ENCODE peak calls at places on chromosomes 6 and 20, in eight cellular contexts. K, B, Y, R, J, Q, H and W are unnamed samples.

GRCh38 chr6:111573892-111574800 is 31.5 kb downstream of the TRAF3IP2 start:
- DNase-seq in K (peak), B (no peak), Y (peak), R (peak), J (no peak), Q (no peak), H (no peak), W (no peak)

GRCh38 chr20:833121-833449 is 430 bp upstream of the FAM110A start:
- DNase-seq in K (no peak), B (no peak), Y (no peak), R (no peak), J (no peak), Q (no peak), H (no peak), W (no peak)

GRCh38 chr20:40980106-40980827 is 48.4 kb upstream of the TOP1 start:
- DNase-seq in K (no peak), B (peak), Y (no peak), R (no peak), J (no peak), Q (no peak), H (peak), W (no peak)

GRCh38 chr6:148035763-148036390 is 306.8 kb upstream of the SASH1 start:
- DNase-seq in K (no peak), B (no peak), Y (no peak), R (no peak), J (no peak), Q (no peak), H (no peak), W (no peak)

GRCh38 chr6:98787401-98787800 is 47.0 kb upstream of the POU3F2 start:
- DNase-seq in K (no peak), B (no peak), Y (no peak), R (no peak), J (no peak), Q (no peak), H (no peak), W (no peak)

GRCh38 chr6:562052-562676 is 94.7 kb downstream of the HUS1B start:
- DNase-seq in K (no peak), B (no peak), Y (no peak), R (no peak), J (no peak), Q (no peak), H (no peak), W (no peak)

GRCh38 chr6:45892696-45893095 is 123.0 kb downstream of the CLIC5 start:
- DNase-seq in K (no peak), B (no peak), Y (no peak), R (no peak), J (no peak), Q (no peak), H (no peak), W (no peak)

GRCh38 chr6:147691436-147691835 is 182.9 kb downstream of the SAMD5 start:
- DNase-seq in K (no peak), B (no peak), Y (no peak), R (no peak), J (no peak), Q (no peak), H (no peak), W (no peak)

GRCh38 chr6:56595490-56596122 is 47.1 kb downstream of the DST start:
- DNase-seq in K (peak), B (no peak), Y (peak), R (peak), J (peak), Q (peak), H (peak), W (no peak)

DNA sequence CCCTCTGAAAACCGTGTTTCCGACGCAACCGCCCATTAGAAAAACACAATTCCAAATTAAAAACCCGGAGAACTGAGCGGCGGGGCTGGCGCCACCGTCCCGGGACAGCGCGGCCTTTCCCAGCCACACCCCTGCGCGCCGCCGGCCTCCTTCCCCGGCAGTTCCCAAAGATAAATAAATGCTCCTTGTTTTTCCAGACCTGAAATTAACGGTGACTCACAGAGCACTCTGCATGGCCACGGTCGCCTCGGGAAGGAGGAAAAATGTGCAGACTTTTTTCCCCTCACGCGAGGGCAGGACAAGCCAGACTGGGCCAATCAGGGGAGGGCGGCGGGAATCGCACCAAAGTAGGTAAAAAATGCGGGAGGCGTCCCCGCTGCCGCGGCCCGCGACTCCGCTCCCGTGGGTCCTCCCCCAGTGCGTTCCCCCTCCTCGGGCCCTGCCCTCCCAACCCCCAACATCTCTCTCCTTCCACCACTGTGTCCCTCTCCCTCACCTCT is 853 bp upstream of the DSTN start:
- DNase-seq in K (peak), B (peak), Y (peak), R (peak), J (peak), Q (peak), H (peak), W (peak)
- TF ChIP-seq POLR2A in K (peak), B (no peak), Y (peak), R (peak), J (no peak), Q (peak), H (no peak), W (peak)

GRCh38 chr20:53826090-53826489 is 232.5 kb upstream of the ZNF217 start:
- DNase-seq in K (no peak), B (no peak), Y (no peak), R (no peak), J (no peak), Q (no peak), H (no peak), W (no peak)

GRCh38 chr20:53823121-53823764 is 229.6 kb upstream of the ZNF217 start:
- DNase-seq in K (no peak), B (no peak), Y (no peak), R (no peak), J (no peak), Q (no peak), H (no peak), W (no peak)

GRCh38 chr20:53824779-53825178 is 231.1 kb upstream of the ZNF217 start:
- DNase-seq in K (peak), B (no peak), Y (no peak), R (no peak), J (no peak), Q (no peak), H (no peak), W (no peak)

GRCh38 chr20:53826597-53827291 is 233.1 kb upstream of the ZNF217 start:
- DNase-seq in K (peak), B (no peak), Y (peak), R (no peak), J (no peak), Q (no peak), H (peak), W (no peak)

GRCh38 chr20:53825282-53825681 is 231.6 kb upstream of the ZNF217 start:
- DNase-seq in K (no peak), B (no peak), Y (no peak), R (no peak), J (no peak), Q (no peak), H (no peak), W (no peak)
- TF ChIP-seq POLR2A in K (no peak), B (no peak), Y (no peak), R (no peak), J (no peak), Q (no peak), H (no peak), W (no peak)

DNA sequence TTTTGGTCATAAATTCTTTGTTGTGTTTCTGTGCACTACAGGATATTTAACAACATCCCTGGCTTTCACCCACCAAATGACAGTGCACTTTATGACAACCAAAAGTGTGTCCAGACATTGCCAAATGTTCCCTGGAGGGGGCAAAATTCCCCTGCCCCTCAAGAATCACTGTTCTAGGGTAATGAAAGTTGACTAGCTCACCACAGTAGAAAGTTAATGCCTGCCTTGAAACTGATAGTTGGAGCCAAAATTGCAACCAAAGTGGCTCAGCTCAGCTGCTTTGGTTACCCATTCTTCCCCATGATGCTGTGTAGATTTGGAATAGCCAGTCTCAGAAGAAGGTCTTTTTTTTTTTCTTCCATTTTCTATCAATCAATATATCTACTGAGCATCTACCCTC is 150.6 kb downstream of the RALGAPA2 start:
- DNase-seq in K (no peak), B (no peak), Y (no peak), R (no peak), J (no peak), Q (no peak), H (no peak), W (no peak)
- TF ChIP-seq POLR2A in K (no peak), B (no peak), Y (no peak), R (no peak), J (no peak), Q (no peak), H (no peak), W (no peak)

DNA sequence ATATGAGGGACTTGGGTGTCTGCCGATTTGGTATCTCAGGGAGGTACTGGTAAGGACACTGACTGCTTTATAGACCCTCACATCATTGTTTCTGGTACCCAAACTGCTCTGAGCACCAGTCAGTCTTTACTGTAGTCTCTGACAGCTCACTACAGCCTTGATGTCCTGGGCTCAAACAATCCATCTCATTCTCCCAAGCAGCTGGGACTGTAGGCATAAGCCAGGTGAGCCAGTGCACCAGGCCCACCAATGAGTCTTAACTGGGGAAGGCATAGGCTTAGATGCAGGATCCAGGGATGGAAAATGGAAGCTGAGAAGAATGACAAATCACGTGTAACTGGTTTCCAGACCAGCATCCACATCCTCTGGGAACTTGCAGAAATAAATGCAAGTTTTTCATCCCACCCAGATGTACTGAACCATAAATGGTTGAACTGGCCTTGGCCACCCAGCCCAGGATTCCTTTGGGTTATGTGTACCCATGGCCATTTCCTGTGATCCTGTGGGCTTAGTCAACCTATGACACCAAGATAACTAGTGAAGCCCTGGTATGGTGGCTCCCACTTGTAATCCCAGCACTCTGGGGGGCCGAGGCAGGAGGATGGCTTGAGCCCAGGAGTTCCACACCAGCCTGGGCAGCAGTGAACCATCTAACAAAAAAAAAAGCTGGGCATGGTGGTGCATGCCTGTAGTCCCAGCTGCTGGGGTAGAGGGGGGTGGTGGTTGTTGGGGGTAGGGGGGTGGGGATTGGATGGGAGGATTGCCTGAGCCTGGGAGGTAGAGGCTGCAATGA is 5.8 kb downstream of the TUBB start:
- DNase-seq in K (peak), B (no peak), Y (peak), R (no peak), J (no peak), Q (no peak), H (no peak), W (no peak)
- TF ChIP-seq POLR2A in K (peak), B (no peak), Y (no peak), R (no peak), J (no peak), Q (no peak), H (no peak), W (no peak)

DNA sequence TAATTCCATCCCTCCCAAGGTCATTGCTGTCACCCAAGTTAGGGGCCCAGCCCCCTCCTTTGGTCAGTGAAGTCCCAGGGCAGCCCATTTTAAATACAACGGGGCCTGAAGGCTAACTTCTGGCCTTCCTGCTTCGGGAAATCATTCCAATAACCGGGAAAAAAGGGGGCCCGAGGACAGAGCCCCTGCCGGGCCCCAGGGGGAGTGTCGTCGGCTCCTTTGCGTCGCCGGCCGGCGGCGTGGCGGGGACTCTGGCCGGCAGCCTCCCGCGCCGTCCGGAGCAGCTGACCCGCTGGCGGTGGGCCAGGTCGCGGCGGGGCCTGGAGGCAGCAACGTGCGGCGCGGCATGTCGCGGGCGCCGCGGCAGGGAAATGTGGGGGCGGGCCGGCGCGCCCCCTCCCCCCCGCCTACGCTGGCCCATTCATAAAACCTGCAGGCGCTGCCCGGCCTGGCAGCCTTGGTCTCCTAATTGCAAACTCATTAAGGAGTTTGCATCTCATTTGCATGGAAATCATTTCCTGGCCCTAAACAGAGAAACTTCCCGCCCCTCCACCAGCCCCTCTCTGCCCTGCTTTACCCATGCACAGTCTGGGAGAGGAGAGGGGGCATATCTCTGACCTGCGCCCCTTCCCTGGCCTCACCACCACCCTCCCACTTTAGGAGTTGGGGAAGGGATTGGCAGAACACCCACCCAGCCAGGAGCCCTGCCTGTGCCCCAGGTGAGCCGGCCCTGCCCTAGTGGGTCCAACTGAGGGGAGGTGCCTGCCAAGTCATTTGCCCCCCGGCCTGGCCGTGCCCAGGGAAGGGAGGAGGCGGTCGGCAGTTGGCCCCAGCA is 50.7 kb downstream of the MRPL14 start:
- DNase-seq in K (no peak), B (no peak), Y (no peak), R (no peak), J (peak), Q (peak), H (no peak), W (peak)
- TF ChIP-seq POLR2A in K (no peak), B (no peak), Y (no peak), R (no peak), J (no peak), Q (no peak), H (no peak), W (no peak)